ENCODE peak calls at places on chromosomes 6 and 20, in eight cellular contexts. One of them, this sample, is unnamed.

GRCh38 chr20:22836211-22836610 is 198.9 kb upstream of the SSTR4 start:
- DNase-seq in HFFc6: no peak
- DNase-seq in esophagus squamous epithelium: no peak
- DNase-seq in astrocyte of the cerebellum: no peak
- DNase-seq in WERI-Rb-1: no peak
- DNase-seq in stimulated activated effector memory CD8-positive, alpha-beta T cell treated with anti-CD3 and anti-CD28 coated beads, Interleukin-12 subunit alpha, Interleukin-12 subunit beta, amount 100 ng/mL, for 72 hours: no peak
- DNase-seq in nephron progenitor cell: no peak
- DNase-seq in A549: no peak
- DNase-seq in this sample: no peak

GRCh38 chr6:23589811-23590210 is 536.2 kb upstream of the NRSN1 start:
- DNase-seq in WERI-Rb-1: no peak
- DNase-seq in nephron progenitor cell: no peak
- DNase-seq in stimulated activated effector memory CD8-positive, alpha-beta T cell treated with anti-CD3 and anti-CD28 coated beads, Interleukin-12 subunit alpha, Interleukin-12 subunit beta, amount 100 ng/mL, for 72 hours: no peak
- DNase-seq in astrocyte of the cerebellum: no peak
- DNase-seq in A549: no peak
- DNase-seq in esophagus squamous epithelium: no peak
- DNase-seq in HFFc6: no peak
- DNase-seq in this sample: no peak

GRCh38 chr6:163994566-163994965 is 580.0 kb downstream of the QKI start:
- DNase-seq in stimulated activated effector memory CD8-positive, alpha-beta T cell treated with anti-CD3 and anti-CD28 coated beads, Interleukin-12 subunit alpha, Interleukin-12 subunit beta, amount 100 ng/mL, for 72 hours: no peak
- DNase-seq in HFFc6: no peak
- DNase-seq in esophagus squamous epithelium: no peak
- DNase-seq in astrocyte of the cerebellum: no peak
- DNase-seq in nephron progenitor cell: no peak
- DNase-seq in WERI-Rb-1: peak
- DNase-seq in A549: no peak
- DNase-seq in this sample: no peak

GRCh38 chr20:58515240-58516212 is at the start of gene APCDD1L:
- DNase-seq in esophagus squamous epithelium: no peak
- DNase-seq in A549: no peak
- DNase-seq in stimulated activated effector memory CD8-positive, alpha-beta T cell treated with anti-CD3 and anti-CD28 coated beads, Interleukin-12 subunit alpha, Interleukin-12 subunit beta, amount 100 ng/mL, for 72 hours: no peak
- DNase-seq in WERI-Rb-1: no peak
- DNase-seq in nephron progenitor cell: peak
- DNase-seq in astrocyte of the cerebellum: peak
- DNase-seq in HFFc6: peak
- DNase-seq in this sample: no peak

GRCh38 chr6:53128842-53129241 is 19.8 kb downstream of the GCM1 start:
- DNase-seq in HFFc6: no peak
- DNase-seq in A549: no peak
- DNase-seq in nephron progenitor cell: no peak
- DNase-seq in WERI-Rb-1: no peak
- DNase-seq in astrocyte of the cerebellum: no peak
- DNase-seq in esophagus squamous epithelium: no peak
- DNase-seq in stimulated activated effector memory CD8-positive, alpha-beta T cell treated with anti-CD3 and anti-CD28 coated beads, Interleukin-12 subunit alpha, Interleukin-12 subunit beta, amount 100 ng/mL, for 72 hours: no peak
- DNase-seq in this sample: no peak

GRCh38 chr20:17938889-17939619 is 29.5 kb downstream of the SNX5 start:
- DNase-seq in WERI-Rb-1: peak
- DNase-seq in nephron progenitor cell: peak
- DNase-seq in astrocyte of the cerebellum: peak
- DNase-seq in A549: peak
- DNase-seq in stimulated activated effector memory CD8-positive, alpha-beta T cell treated with anti-CD3 and anti-CD28 coated beads, Interleukin-12 subunit alpha, Interleukin-12 subunit beta, amount 100 ng/mL, for 72 hours: peak
- DNase-seq in HFFc6: peak
- DNase-seq in esophagus squamous epithelium: no peak
- DNase-seq in this sample: peak

GRCh38 chr20:59018817-59019216 is 412 bp upstream of the TUBB1 start:
- DNase-seq in HFFc6: no peak
- DNase-seq in astrocyte of the cerebellum: no peak
- DNase-seq in stimulated activated effector memory CD8-positive, alpha-beta T cell treated with anti-CD3 and anti-CD28 coated beads, Interleukin-12 subunit alpha, Interleukin-12 subunit beta, amount 100 ng/mL, for 72 hours: no peak
- DNase-seq in A549: no peak
- DNase-seq in WERI-Rb-1: no peak
- DNase-seq in nephron progenitor cell: no peak
- DNase-seq in esophagus squamous epithelium: no peak
- DNase-seq in this sample: no peak

GRCh38 chr20:56517211-56517610 is 7.3 kb upstream of the FAM209A start:
- DNase-seq in esophagus squamous epithelium: no peak
- DNase-seq in WERI-Rb-1: no peak
- DNase-seq in HFFc6: no peak
- DNase-seq in astrocyte of the cerebellum: no peak
- DNase-seq in A549: no peak
- DNase-seq in stimulated activated effector memory CD8-positive, alpha-beta T cell treated with anti-CD3 and anti-CD28 coated beads, Interleukin-12 subunit alpha, Interleukin-12 subunit beta, amount 100 ng/mL, for 72 hours: no peak
- DNase-seq in nephron progenitor cell: no peak
- DNase-seq in this sample: no peak

GRCh38 chr20:51481311-51481997 is 61.1 kb downstream of the NFATC2 start:
- DNase-seq in esophagus squamous epithelium: no peak
- DNase-seq in astrocyte of the cerebellum: no peak
- DNase-seq in HFFc6: no peak
- DNase-seq in nephron progenitor cell: no peak
- DNase-seq in WERI-Rb-1: no peak
- DNase-seq in stimulated activated effector memory CD8-positive, alpha-beta T cell treated with anti-CD3 and anti-CD28 coated beads, Interleukin-12 subunit alpha, Interleukin-12 subunit beta, amount 100 ng/mL, for 72 hours: peak
- DNase-seq in A549: no peak
- DNase-seq in this sample: peak

GRCh38 chr20:23138682-23139081 is 52.6 kb upstream of the CD93 start:
- DNase-seq in WERI-Rb-1: no peak
- DNase-seq in esophagus squamous epithelium: no peak
- DNase-seq in astrocyte of the cerebellum: no peak
- DNase-seq in A549: no peak
- DNase-seq in nephron progenitor cell: no peak
- DNase-seq in HFFc6: no peak
- DNase-seq in stimulated activated effector memory CD8-positive, alpha-beta T cell treated with anti-CD3 and anti-CD28 coated beads, Interleukin-12 subunit alpha, Interleukin-12 subunit beta, amount 100 ng/mL, for 72 hours: no peak
- DNase-seq in this sample: no peak

GRCh38 chr6:164628302-164628931 is 681.0 kb downstream of the C6orf118 start:
- DNase-seq in WERI-Rb-1: no peak
- DNase-seq in HFFc6: no peak
- DNase-seq in nephron progenitor cell: no peak
- DNase-seq in astrocyte of the cerebellum: no peak
- DNase-seq in esophagus squamous epithelium: no peak
- DNase-seq in stimulated activated effector memory CD8-positive, alpha-beta T cell treated with anti-CD3 and anti-CD28 coated beads, Interleukin-12 subunit alpha, Interleukin-12 subunit beta, amount 100 ng/mL, for 72 hours: no peak
- DNase-seq in A549: no peak
- DNase-seq in this sample: no peak

GRCh38 chr20:36802326-36803223 is 29.0 kb upstream of the DSN1 start:
- DNase-seq in esophagus squamous epithelium: no peak
- DNase-seq in A549: peak
- DNase-seq in nephron progenitor cell: no peak
- DNase-seq in astrocyte of the cerebellum: peak
- DNase-seq in WERI-Rb-1: no peak
- DNase-seq in stimulated activated effector memory CD8-positive, alpha-beta T cell treated with anti-CD3 and anti-CD28 coated beads, Interleukin-12 subunit alpha, Interleukin-12 subunit beta, amount 100 ng/mL, for 72 hours: no peak
- DNase-seq in HFFc6: peak
- DNase-seq in this sample: no peak

GRCh38 chr20:43022568-43022967 is 167.1 kb downstream of the PTPRT start:
- DNase-seq in stimulated activated effector memory CD8-positive, alpha-beta T cell treated with anti-CD3 and anti-CD28 coated beads, Interleukin-12 subunit alpha, Interleukin-12 subunit beta, amount 100 ng/mL, for 72 hours: no peak
- DNase-seq in astrocyte of the cerebellum: no peak
- DNase-seq in HFFc6: no peak
- DNase-seq in nephron progenitor cell: no peak
- DNase-seq in esophagus squamous epithelium: no peak
- DNase-seq in WERI-Rb-1: no peak
- DNase-seq in A549: no peak
- DNase-seq in this sample: no peak

GRCh38 chr20:46376196-46376785 is 30.1 kb downstream of the ELMO2 start:
- DNase-seq in HFFc6: no peak
- DNase-seq in esophagus squamous epithelium: no peak
- DNase-seq in nephron progenitor cell: no peak
- DNase-seq in stimulated activated effector memory CD8-positive, alpha-beta T cell treated with anti-CD3 and anti-CD28 coated beads, Interleukin-12 subunit alpha, Interleukin-12 subunit beta, amount 100 ng/mL, for 72 hours: no peak
- DNase-seq in A549: no peak
- DNase-seq in WERI-Rb-1: no peak
- DNase-seq in astrocyte of the cerebellum: no peak
- DNase-seq in this sample: no peak

GRCh38 chr20:400451-401275 is 7.4 kb upstream of the RBCK1 start:
- DNase-seq in HFFc6: no peak
- DNase-seq in A549: peak
- DNase-seq in astrocyte of the cerebellum: no peak
- DNase-seq in nephron progenitor cell: no peak
- DNase-seq in stimulated activated effector memory CD8-positive, alpha-beta T cell treated with anti-CD3 and anti-CD28 coated beads, Interleukin-12 subunit alpha, Interleukin-12 subunit beta, amount 100 ng/mL, for 72 hours: no peak
- DNase-seq in WERI-Rb-1: no peak
- DNase-seq in esophagus squamous epithelium: no peak
- DNase-seq in this sample: no peak

GRCh38 chr6:119865466-119866350 is 516.1 kb upstream of the MAN1A1 start:
- DNase-seq in stimulated activated effector memory CD8-positive, alpha-beta T cell treated with anti-CD3 and anti-CD28 coated beads, Interleukin-12 subunit alpha, Interleukin-12 subunit beta, amount 100 ng/mL, for 72 hours: no peak
- DNase-seq in astrocyte of the cerebellum: no peak
- DNase-seq in HFFc6: no peak
- DNase-seq in A549: no peak
- DNase-seq in esophagus squamous epithelium: no peak
- DNase-seq in nephron progenitor cell: no peak
- DNase-seq in WERI-Rb-1: no peak
- DNase-seq in this sample: no peak

GRCh38 chr6:3232017-3232838 is 4.8 kb upstream of the TUBB2B start:
- DNase-seq in WERI-Rb-1: peak
- DNase-seq in nephron progenitor cell: no peak
- DNase-seq in A549: no peak
- DNase-seq in stimulated activated effector memory CD8-positive, alpha-beta T cell treated with anti-CD3 and anti-CD28 coated beads, Interleukin-12 subunit alpha, Interleukin-12 subunit beta, amount 100 ng/mL, for 72 hours: no peak
- DNase-seq in esophagus squamous epithelium: no peak
- DNase-seq in astrocyte of the cerebellum: no peak
- DNase-seq in HFFc6: no peak
- DNase-seq in this sample: no peak

GRCh38 chr20:51661609-51662178 is 106.5 kb downstream of the ATP9A start:
- DNase-seq in WERI-Rb-1: peak
- DNase-seq in esophagus squamous epithelium: no peak
- DNase-seq in HFFc6: peak
- DNase-seq in astrocyte of the cerebellum: no peak
- DNase-seq in stimulated activated effector memory CD8-positive, alpha-beta T cell treated with anti-CD3 and anti-CD28 coated beads, Interleukin-12 subunit alpha, Interleukin-12 subunit beta, amount 100 ng/mL, for 72 hours: peak
- DNase-seq in nephron progenitor cell: no peak
- DNase-seq in A549: peak
- DNase-seq in this sample: peak

GRCh38 chr6:166683477-166683876 is 56.4 kb upstream of the RPS6KA2 start:
- DNase-seq in esophagus squamous epithelium: no peak
- DNase-seq in WERI-Rb-1: no peak
- DNase-seq in HFFc6: no peak
- DNase-seq in A549: no peak
- DNase-seq in stimulated activated effector memory CD8-positive, alpha-beta T cell treated with anti-CD3 and anti-CD28 coated beads, Interleukin-12 subunit alpha, Interleukin-12 subunit beta, amount 100 ng/mL, for 72 hours: no peak
- DNase-seq in nephron progenitor cell: no peak
- DNase-seq in astrocyte of the cerebellum: no peak
- DNase-seq in this sample: no peak

GRCh38 chr6:111713196-111713705 is 107.6 kb upstream of the TRAF3IP2 start:
- DNase-seq in HFFc6: no peak
- DNase-seq in astrocyte of the cerebellum: no peak
- DNase-seq in A549: no peak
- DNase-seq in nephron progenitor cell: no peak
- DNase-seq in WERI-Rb-1: no peak
- DNase-seq in stimulated activated effector memory CD8-positive, alpha-beta T cell treated with anti-CD3 and anti-CD28 coated beads, Interleukin-12 subunit alpha, Interleukin-12 subunit beta, amount 100 ng/mL, for 72 hours: no peak
- DNase-seq in esophagus squamous epithelium: no peak
- DNase-seq in this sample: no peak

GRCh38 chr20:25308083-25308491 is 60.2 kb downstream of the PYGB start:
- DNase-seq in astrocyte of the cerebellum: no peak
- DNase-seq in esophagus squamous epithelium: no peak
- DNase-seq in A549: no peak
- DNase-seq in WERI-Rb-1: no peak
- DNase-seq in stimulated activated effector memory CD8-positive, alpha-beta T cell treated with anti-CD3 and anti-CD28 coated beads, Interleukin-12 subunit alpha, Interleukin-12 subunit beta, amount 100 ng/mL, for 72 hours: no peak
- DNase-seq in HFFc6: no peak
- DNase-seq in nephron progenitor cell: no peak
- DNase-seq in this sample: no peak

GRCh38 chr6:150408842-150409241 is 40.0 kb downstream of the IYD start:
- DNase-seq in nephron progenitor cell: no peak
- DNase-seq in astrocyte of the cerebellum: no peak
- DNase-seq in WERI-Rb-1: no peak
- DNase-seq in HFFc6: no peak
- DNase-seq in stimulated activated effector memory CD8-positive, alpha-beta T cell treated with anti-CD3 and anti-CD28 coated beads, Interleukin-12 subunit alpha, Interleukin-12 subunit beta, amount 100 ng/mL, for 72 hours: peak
- DNase-seq in A549: no peak
- DNase-seq in esophagus squamous epithelium: no peak
- DNase-seq in this sample: no peak

GRCh38 chr20:33753763-33754162 is 22.0 kb downstream of the ZNF341 start:
- DNase-seq in astrocyte of the cerebellum: no peak
- DNase-seq in WERI-Rb-1: no peak
- DNase-seq in HFFc6: peak
- DNase-seq in esophagus squamous epithelium: no peak
- DNase-seq in nephron progenitor cell: no peak
- DNase-seq in stimulated activated effector memory CD8-positive, alpha-beta T cell treated with anti-CD3 and anti-CD28 coated beads, Interleukin-12 subunit alpha, Interleukin-12 subunit beta, amount 100 ng/mL, for 72 hours: no peak
- DNase-seq in A549: no peak
- DNase-seq in this sample: no peak

GRCh38 chr6:44966449-44967091 is 361.6 kb upstream of the RUNX2 start:
- DNase-seq in stimulated activated effector memory CD8-positive, alpha-beta T cell treated with anti-CD3 and anti-CD28 coated beads, Interleukin-12 subunit alpha, Interleukin-12 subunit beta, amount 100 ng/mL, for 72 hours: no peak
- DNase-seq in nephron progenitor cell: no peak
- DNase-seq in HFFc6: peak
- DNase-seq in A549: peak
- DNase-seq in WERI-Rb-1: no peak
- DNase-seq in esophagus squamous epithelium: no peak
- DNase-seq in astrocyte of the cerebellum: peak
- DNase-seq in this sample: no peak

GRCh38 chr6:98828991-98829411 is 5.4 kb upstream of the POU3F2 start:
- DNase-seq in nephron progenitor cell: no peak
- DNase-seq in WERI-Rb-1: no peak
- DNase-seq in A549: no peak
- DNase-seq in stimulated activated effector memory CD8-positive, alpha-beta T cell treated with anti-CD3 and anti-CD28 coated beads, Interleukin-12 subunit alpha, Interleukin-12 subunit beta, amount 100 ng/mL, for 72 hours: no peak
- DNase-seq in HFFc6: no peak
- DNase-seq in astrocyte of the cerebellum: no peak
- DNase-seq in esophagus squamous epithelium: no peak
- DNase-seq in this sample: no peak

GRCh38 chr20:47681977-47682812 is 103.1 kb downstream of the SULF2 start:
- DNase-seq in nephron progenitor cell: no peak
- DNase-seq in WERI-Rb-1: no peak
- DNase-seq in HFFc6: peak
- DNase-seq in esophagus squamous epithelium: no peak
- DNase-seq in A549: peak
- DNase-seq in astrocyte of the cerebellum: no peak
- DNase-seq in stimulated activated effector memory CD8-positive, alpha-beta T cell treated with anti-CD3 and anti-CD28 coated beads, Interleukin-12 subunit alpha, Interleukin-12 subunit beta, amount 100 ng/mL, for 72 hours: no peak
- DNase-seq in this sample: no peak

GRCh38 chr20:62142252-62143117 is 709 bp downstream of the PSMA7 start:
- DNase-seq in WERI-Rb-1: no peak
- DNase-seq in esophagus squamous epithelium: no peak
- DNase-seq in stimulated activated effector memory CD8-positive, alpha-beta T cell treated with anti-CD3 and anti-CD28 coated beads, Interleukin-12 subunit alpha, Interleukin-12 subunit beta, amount 100 ng/mL, for 72 hours: peak
- DNase-seq in astrocyte of the cerebellum: no peak
- DNase-seq in A549: no peak
- DNase-seq in HFFc6: no peak
- DNase-seq in nephron progenitor cell: peak
- DNase-seq in this sample: no peak

GRCh38 chr6:13187692-13188091 is 140.6 kb downstream of the TBC1D7 start:
- DNase-seq in nephron progenitor cell: no peak
- DNase-seq in A549: no peak
- DNase-seq in WERI-Rb-1: no peak
- DNase-seq in HFFc6: no peak
- DNase-seq in esophagus squamous epithelium: no peak
- DNase-seq in astrocyte of the cerebellum: no peak
- DNase-seq in stimulated activated effector memory CD8-positive, alpha-beta T cell treated with anti-CD3 and anti-CD28 coated beads, Interleukin-12 subunit alpha, Interleukin-12 subunit beta, amount 100 ng/mL, for 72 hours: no peak
- DNase-seq in this sample: no peak

GRCh38 chr20:45776931-45777330 is 14.8 kb downstream of the WFDC3 start:
- DNase-seq in astrocyte of the cerebellum: no peak
- DNase-seq in HFFc6: no peak
- DNase-seq in nephron progenitor cell: no peak
- DNase-seq in A549: no peak
- DNase-seq in WERI-Rb-1: no peak
- DNase-seq in stimulated activated effector memory CD8-positive, alpha-beta T cell treated with anti-CD3 and anti-CD28 coated beads, Interleukin-12 subunit alpha, Interleukin-12 subunit beta, amount 100 ng/mL, for 72 hours: no peak
- DNase-seq in esophagus squamous epithelium: no peak
- DNase-seq in this sample: no peak

GRCh38 chr6:48087448-48087847 is 23.5 kb downstream of the PTCHD4 start:
- DNase-seq in esophagus squamous epithelium: no peak
- DNase-seq in HFFc6: peak
- DNase-seq in stimulated activated effector memory CD8-positive, alpha-beta T cell treated with anti-CD3 and anti-CD28 coated beads, Interleukin-12 subunit alpha, Interleukin-12 subunit beta, amount 100 ng/mL, for 72 hours: no peak
- DNase-seq in nephron progenitor cell: no peak
- DNase-seq in WERI-Rb-1: no peak
- DNase-seq in A549: peak
- DNase-seq in astrocyte of the cerebellum: no peak
- DNase-seq in this sample: no peak

GRCh38 chr6:112372213-112372806 is 25.2 kb downstream of the RFPL4B start:
- DNase-seq in stimulated activated effector memory CD8-positive, alpha-beta T cell treated with anti-CD3 and anti-CD28 coated beads, Interleukin-12 subunit alpha, Interleukin-12 subunit beta, amount 100 ng/mL, for 72 hours: no peak
- DNase-seq in nephron progenitor cell: no peak
- DNase-seq in esophagus squamous epithelium: no peak
- DNase-seq in HFFc6: peak
- DNase-seq in A549: peak
- DNase-seq in astrocyte of the cerebellum: peak
- DNase-seq in WERI-Rb-1: no peak
- DNase-seq in this sample: no peak

GRCh38 chr20:57211949-57212889 is 54.2 kb downstream of the BMP7 start:
- DNase-seq in WERI-Rb-1: no peak
- DNase-seq in A549: peak
- DNase-seq in esophagus squamous epithelium: no peak
- DNase-seq in astrocyte of the cerebellum: peak
- DNase-seq in nephron progenitor cell: peak
- DNase-seq in stimulated activated effector memory CD8-positive, alpha-beta T cell treated with anti-CD3 and anti-CD28 coated beads, Interleukin-12 subunit alpha, Interleukin-12 subunit beta, amount 100 ng/mL, for 72 hours: no peak
- DNase-seq in HFFc6: peak
- DNase-seq in this sample: no peak

GRCh38 chr20:33838035-33838864 is 27.1 kb downstream of the CHMP4B start:
- DNase-seq in astrocyte of the cerebellum: no peak
- DNase-seq in stimulated activated effector memory CD8-positive, alpha-beta T cell treated with anti-CD3 and anti-CD28 coated beads, Interleukin-12 subunit alpha, Interleukin-12 subunit beta, amount 100 ng/mL, for 72 hours: no peak
- DNase-seq in HFFc6: no peak
- DNase-seq in WERI-Rb-1: no peak
- DNase-seq in nephron progenitor cell: no peak
- DNase-seq in A549: no peak
- DNase-seq in esophagus squamous epithelium: no peak
- DNase-seq in this sample: no peak

GRCh38 chr6:15255481-15256414 is 9.9 kb downstream of the JARID2 start:
- DNase-seq in astrocyte of the cerebellum: no peak
- DNase-seq in nephron progenitor cell: no peak
- DNase-seq in esophagus squamous epithelium: no peak
- DNase-seq in A549: no peak
- DNase-seq in stimulated activated effector memory CD8-positive, alpha-beta T cell treated with anti-CD3 and anti-CD28 coated beads, Interleukin-12 subunit alpha, Interleukin-12 subunit beta, amount 100 ng/mL, for 72 hours: no peak
- DNase-seq in HFFc6: no peak
- DNase-seq in WERI-Rb-1: peak
- DNase-seq in this sample: no peak